ENCODE peak calls at places on chromosome 10, in eight cellular contexts. One of them, this sample, is unnamed.

GRCh38 chr10:70193391-70193844 is 23.1 kb upstream of the SAR1A start:
- DNase-seq in HCT116: no peak
- DNase-seq in endodermal cell: no peak
- DNase-seq in NT2/D1: no peak
- DNase-seq in IMR-90: no peak
- DNase-seq in CD8-positive, alpha-beta memory T cell: no peak
- DNase-seq in tibial artery: no peak
- DNase-seq in HAP-1: no peak
- DNase-seq in this sample: peak; percentile 42

GRCh38 chr10:101110856-101111523 is 20.1 kb upstream of the TLX1 start:
- DNase-seq in HCT116: no peak
- DNase-seq in endodermal cell: peak; percentile 65
- DNase-seq in NT2/D1: no peak
- DNase-seq in IMR-90: no peak
- DNase-seq in CD8-positive, alpha-beta memory T cell: no peak
- DNase-seq in tibial artery: no peak
- DNase-seq in HAP-1: no peak
- DNase-seq in this sample: no peak

GRCh38 chr10:66627156-66627555 is 298.7 kb upstream of the LRRTM3 start:
- DNase-seq in HCT116: peak; percentile 66
- DNase-seq in endodermal cell: peak; percentile 68
- DNase-seq in NT2/D1: peak; percentile 35
- DNase-seq in IMR-90: no peak
- DNase-seq in CD8-positive, alpha-beta memory T cell: no peak
- DNase-seq in tibial artery: no peak
- DNase-seq in HAP-1: peak; percentile 61
- DNase-seq in this sample: no peak

GRCh38 chr10:22544325-22545068 is 169.9 kb downstream of the PIP4K2A start:
- DNase-seq in HCT116: no peak
- DNase-seq in endodermal cell: no peak
- DNase-seq in NT2/D1: no peak
- DNase-seq in IMR-90: no peak
- DNase-seq in CD8-positive, alpha-beta memory T cell: no peak
- DNase-seq in tibial artery: no peak
- DNase-seq in HAP-1: no peak
- DNase-seq in this sample: no peak

GRCh38 chr10:96153065-96153464 is 23.0 kb downstream of the ZNF518A start:
- DNase-seq in HCT116: no peak
- DNase-seq in endodermal cell: no peak
- DNase-seq in NT2/D1: no peak
- DNase-seq in IMR-90: peak; percentile 2
- DNase-seq in CD8-positive, alpha-beta memory T cell: no peak
- DNase-seq in tibial artery: no peak
- DNase-seq in HAP-1: no peak
- DNase-seq in this sample: no peak

GRCh38 chr10:15088428-15089261 is at the start of gene ACBD7:
- DNase-seq in HCT116: peak; percentile 52
- DNase-seq in endodermal cell: peak; percentile 96
- DNase-seq in NT2/D1: peak; percentile 70
- DNase-seq in IMR-90: peak; percentile 61
- DNase-seq in CD8-positive, alpha-beta memory T cell: peak; percentile 82
- DNase-seq in tibial artery: peak; percentile 77
- DNase-seq in HAP-1: peak; percentile 90
- DNase-seq in this sample: peak; percentile 65

GRCh38 chr10:124604214-124605000 is 139.8 kb downstream of the FAM53B start:
- DNase-seq in HCT116: no peak
- DNase-seq in endodermal cell: no peak
- DNase-seq in NT2/D1: no peak
- DNase-seq in IMR-90: no peak
- DNase-seq in CD8-positive, alpha-beta memory T cell: peak; percentile 37
- DNase-seq in tibial artery: no peak
- DNase-seq in HAP-1: no peak
- DNase-seq in this sample: no peak

GRCh38 chr10:50554995-50555568 is 68.7 kb downstream of the SGMS1 start:
- DNase-seq in HCT116: no peak
- DNase-seq in endodermal cell: peak; percentile 74
- DNase-seq in NT2/D1: no peak
- DNase-seq in IMR-90: peak; percentile 67
- DNase-seq in CD8-positive, alpha-beta memory T cell: no peak
- DNase-seq in tibial artery: no peak
- DNase-seq in HAP-1: no peak
- DNase-seq in this sample: peak; percentile 80

GRCh38 chr10:29795856-29796255 is 161.1 kb upstream of the SVIL start:
- DNase-seq in HCT116: no peak
- DNase-seq in endodermal cell: no peak
- DNase-seq in NT2/D1: no peak
- DNase-seq in IMR-90: peak; percentile 34
- DNase-seq in CD8-positive, alpha-beta memory T cell: no peak
- DNase-seq in tibial artery: no peak
- DNase-seq in HAP-1: no peak
- DNase-seq in this sample: peak; percentile 70

GRCh38 chr10:3452234-3452633 is 279.7 kb upstream of the PITRM1 start:
- DNase-seq in HCT116: no peak
- DNase-seq in endodermal cell: peak; percentile 56
- DNase-seq in NT2/D1: peak; percentile 36
- DNase-seq in IMR-90: peak; percentile 97
- DNase-seq in CD8-positive, alpha-beta memory T cell: no peak
- DNase-seq in tibial artery: no peak
- DNase-seq in HAP-1: no peak
- DNase-seq in this sample: peak; percentile 94

GRCh38 chr10:45418859-45419672 is 45.0 kb downstream of the ALOX5 start:
- DNase-seq in HCT116: no peak
- DNase-seq in endodermal cell: peak; percentile 90
- DNase-seq in NT2/D1: peak; percentile 51
- DNase-seq in IMR-90: peak; percentile 10
- DNase-seq in CD8-positive, alpha-beta memory T cell: peak; percentile 61
- DNase-seq in tibial artery: peak; percentile 71
- DNase-seq in HAP-1: peak; percentile 24
- DNase-seq in this sample: peak; percentile 13

GRCh38 chr10:29845166-29845565 is 210.4 kb upstream of the SVIL start:
- DNase-seq in HCT116: no peak
- DNase-seq in endodermal cell: no peak
- DNase-seq in NT2/D1: no peak
- DNase-seq in IMR-90: no peak
- DNase-seq in CD8-positive, alpha-beta memory T cell: no peak
- DNase-seq in tibial artery: no peak
- DNase-seq in HAP-1: no peak
- DNase-seq in this sample: no peak

GRCh38 chr10:36578306-36578705 is 547.1 kb upstream of the ANKRD30A start:
- DNase-seq in HCT116: no peak
- DNase-seq in endodermal cell: no peak
- DNase-seq in NT2/D1: no peak
- DNase-seq in IMR-90: peak; percentile 88
- DNase-seq in CD8-positive, alpha-beta memory T cell: no peak
- DNase-seq in tibial artery: no peak
- DNase-seq in HAP-1: no peak
- DNase-seq in this sample: peak; percentile 75

GRCh38 chr10:110733256-110733952 is 89.3 kb downstream of the RBM20 start:
- DNase-seq in HCT116: no peak
- DNase-seq in endodermal cell: peak; percentile 37
- DNase-seq in NT2/D1: no peak
- DNase-seq in IMR-90: no peak
- DNase-seq in CD8-positive, alpha-beta memory T cell: no peak
- DNase-seq in tibial artery: no peak
- DNase-seq in HAP-1: no peak
- DNase-seq in this sample: no peak

GRCh38 chr10:46273506-46274477 is 13.0 kb upstream of the ANTXRL start:
- DNase-seq in HCT116: no peak
- DNase-seq in endodermal cell: peak; percentile 81
- DNase-seq in NT2/D1: no peak
- DNase-seq in IMR-90: no peak
- DNase-seq in CD8-positive, alpha-beta memory T cell: peak; percentile 43
- DNase-seq in tibial artery: peak; percentile 12
- DNase-seq in HAP-1: no peak
- DNase-seq in this sample: no peak

GRCh38 chr10:131110241-131110783 is 201.2 kb downstream of the TCERG1L start:
- DNase-seq in HCT116: no peak
- DNase-seq in endodermal cell: no peak
- DNase-seq in NT2/D1: no peak
- DNase-seq in IMR-90: no peak
- DNase-seq in CD8-positive, alpha-beta memory T cell: no peak
- DNase-seq in tibial artery: no peak
- DNase-seq in HAP-1: no peak
- DNase-seq in this sample: no peak

GRCh38 chr10:105950410-105950809 is 1214.1 kb downstream of the SORCS1 start:
- DNase-seq in HCT116: no peak
- DNase-seq in endodermal cell: peak; percentile 75
- DNase-seq in NT2/D1: peak; percentile 28
- DNase-seq in IMR-90: peak; percentile 34
- DNase-seq in CD8-positive, alpha-beta memory T cell: no peak
- DNase-seq in tibial artery: no peak
- DNase-seq in HAP-1: peak; percentile 37
- DNase-seq in this sample: peak; percentile 53

GRCh38 chr10:71804067-71804466 is 30.7 kb upstream of the VSIR start:
- DNase-seq in HCT116: no peak
- DNase-seq in endodermal cell: no peak
- DNase-seq in NT2/D1: no peak
- DNase-seq in IMR-90: no peak
- DNase-seq in CD8-positive, alpha-beta memory T cell: peak; percentile 7
- DNase-seq in tibial artery: no peak
- DNase-seq in HAP-1: no peak
- DNase-seq in this sample: no peak

GRCh38 chr10:78579995-78580394 is 488.8 kb upstream of the ZMIZ1 start:
- DNase-seq in HCT116: no peak
- DNase-seq in endodermal cell: no peak
- DNase-seq in NT2/D1: no peak
- DNase-seq in IMR-90: no peak
- DNase-seq in CD8-positive, alpha-beta memory T cell: no peak
- DNase-seq in tibial artery: no peak
- DNase-seq in HAP-1: peak; percentile 12
- DNase-seq in this sample: no peak

GRCh38 chr10:71232089-71232998 is 20.0 kb downstream of the UNC5B start:
- DNase-seq in HCT116: no peak
- DNase-seq in endodermal cell: no peak
- DNase-seq in NT2/D1: no peak
- DNase-seq in IMR-90: no peak
- DNase-seq in CD8-positive, alpha-beta memory T cell: no peak
- DNase-seq in tibial artery: peak; percentile 76
- DNase-seq in HAP-1: no peak
- DNase-seq in this sample: peak; percentile 67

GRCh38 chr10:61904711-61905445 is 3.4 kb downstream of the ARID5B start:
- DNase-seq in HCT116: no peak
- DNase-seq in endodermal cell: peak; percentile 57
- DNase-seq in NT2/D1: no peak
- DNase-seq in IMR-90: peak; percentile 80
- DNase-seq in CD8-positive, alpha-beta memory T cell: peak; percentile 52
- DNase-seq in tibial artery: no peak
- DNase-seq in HAP-1: peak; percentile 43
- DNase-seq in this sample: peak; percentile 67
- H3K4me3 ChIP-seq in HCT116: peak overlapping the region; percentile 64
- H3K4me3 ChIP-seq in endodermal cell: no peak overlapping the region
- H3K4me3 ChIP-seq in NT2/D1: no peak overlapping the region
- H3K4me3 ChIP-seq in IMR-90: peak overlapping the region; percentile 60
- H3K4me3 ChIP-seq in CD8-positive, alpha-beta memory T cell: peak overlapping the region; percentile 98
- H3K4me3 ChIP-seq in tibial artery: peak overlapping the region; percentile 70
- H3K4me3 ChIP-seq in HAP-1: peak overlapping the region; percentile 53
- H3K4me3 ChIP-seq in this sample: peak overlapping the region; percentile 83

GRCh38 chr10:56359837-56360236 is 1.2 kb downstream of the ZWINT start:
- DNase-seq in HCT116: no peak
- DNase-seq in endodermal cell: no peak
- DNase-seq in NT2/D1: no peak
- DNase-seq in IMR-90: no peak
- DNase-seq in CD8-positive, alpha-beta memory T cell: no peak
- DNase-seq in tibial artery: no peak
- DNase-seq in HAP-1: no peak
- DNase-seq in this sample: no peak
- H3K4me3 ChIP-seq in HCT116: peak overlapping the region; percentile 67
- H3K4me3 ChIP-seq in endodermal cell: peak overlapping the region; percentile 92
- H3K4me3 ChIP-seq in NT2/D1: peak overlapping the region; percentile 98
- H3K4me3 ChIP-seq in IMR-90: no peak overlapping the region
- H3K4me3 ChIP-seq in CD8-positive, alpha-beta memory T cell: no peak overlapping the region
- H3K4me3 ChIP-seq in tibial artery: no peak overlapping the region
- H3K4me3 ChIP-seq in HAP-1: peak overlapping the region; percentile 71
- H3K4me3 ChIP-seq in this sample: no peak overlapping the region

DNA sequence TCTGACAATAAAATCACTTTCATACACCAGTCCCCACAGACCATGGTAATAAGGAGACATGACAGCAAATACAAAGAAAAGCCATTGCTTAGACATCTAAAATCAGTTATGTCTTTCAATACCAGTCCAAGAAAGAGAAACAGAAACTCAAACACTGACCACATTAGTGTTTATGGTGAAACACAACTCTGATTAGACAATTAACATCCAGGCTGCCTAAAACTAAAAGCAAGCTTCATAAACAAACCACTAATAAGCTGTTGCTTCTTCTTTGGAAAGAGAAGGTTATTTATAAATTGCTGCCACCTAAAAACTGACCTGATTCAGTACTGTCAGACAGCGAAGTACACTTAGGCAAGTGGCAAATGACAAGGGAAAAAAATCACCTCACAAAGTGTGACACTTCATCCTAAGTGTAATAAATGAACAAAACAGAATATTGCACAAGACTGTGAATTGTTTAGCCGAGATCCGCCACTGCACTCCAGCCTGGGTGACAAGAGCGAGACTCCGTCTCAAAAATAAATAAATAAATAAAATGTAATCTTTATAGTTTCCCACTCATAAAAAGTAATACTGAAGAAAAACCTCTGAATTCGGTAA is 277.4 kb downstream of the PARD3 start:
- DNase-seq in HCT116: no peak
- DNase-seq in endodermal cell: no peak
- DNase-seq in NT2/D1: no peak
- DNase-seq in IMR-90: no peak
- DNase-seq in CD8-positive, alpha-beta memory T cell: no peak
- DNase-seq in tibial artery: no peak
- DNase-seq in HAP-1: no peak
- DNase-seq in this sample: no peak
- H3K4me3 ChIP-seq in HCT116: no peak overlapping the region
- H3K4me3 ChIP-seq in endodermal cell: peak overlapping the region; percentile 63
- H3K4me3 ChIP-seq in NT2/D1: no peak overlapping the region
- H3K4me3 ChIP-seq in IMR-90: no peak overlapping the region
- H3K4me3 ChIP-seq in CD8-positive, alpha-beta memory T cell: no peak overlapping the region
- H3K4me3 ChIP-seq in tibial artery: no peak overlapping the region
- H3K4me3 ChIP-seq in HAP-1: no peak overlapping the region
- H3K4me3 ChIP-seq in this sample: peak overlapping the region; percentile 30

DNA sequence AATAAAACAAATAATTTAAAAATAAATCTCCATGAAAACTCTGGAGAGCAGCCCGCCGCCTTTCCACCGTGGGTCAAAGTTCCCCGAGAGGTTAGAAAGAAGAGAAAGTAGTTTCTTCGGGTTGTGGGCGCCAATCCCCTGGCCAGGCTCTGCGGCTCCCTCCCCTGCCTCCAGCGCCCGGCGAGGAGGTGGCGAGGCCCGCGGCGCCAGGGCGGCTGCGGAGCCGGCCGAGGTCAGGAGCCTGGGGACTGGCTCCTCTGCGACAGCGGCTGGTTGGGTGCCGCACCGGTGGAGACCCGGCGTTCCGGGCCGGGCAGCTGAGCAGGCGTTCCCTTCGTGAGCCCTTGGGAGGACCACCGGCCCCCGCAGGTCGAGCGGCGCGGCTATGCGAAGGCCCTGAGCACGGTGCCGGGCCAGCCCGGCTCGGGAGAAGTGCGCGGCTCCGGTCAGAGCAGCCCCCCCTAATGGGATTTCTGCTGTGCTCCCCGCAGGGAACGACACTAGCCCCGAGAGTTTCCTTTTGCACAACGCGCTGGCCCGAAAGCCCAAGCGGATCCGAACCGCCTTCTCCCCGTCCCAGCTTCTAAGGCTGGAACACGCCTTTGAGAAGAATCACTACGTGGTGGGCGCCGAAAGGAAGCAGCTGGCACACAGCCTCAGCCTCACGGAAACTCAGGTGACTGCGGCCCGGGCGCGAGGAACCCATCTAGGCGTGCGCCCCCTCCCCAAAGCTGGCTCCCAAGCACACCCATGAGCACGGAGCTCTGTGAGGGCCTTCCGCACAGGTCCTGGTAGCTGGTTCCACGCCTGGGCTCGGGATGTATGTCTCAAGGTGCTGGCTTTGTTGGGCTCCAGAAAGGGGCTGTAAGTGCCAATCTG is 2.8 kb downstream of the EMX2 start:
- DNase-seq in HCT116: no peak
- DNase-seq in endodermal cell: peak; percentile 82
- DNase-seq in NT2/D1: no peak
- DNase-seq in IMR-90: no peak
- DNase-seq in CD8-positive, alpha-beta memory T cell: no peak
- DNase-seq in tibial artery: no peak
- DNase-seq in HAP-1: no peak
- DNase-seq in this sample: no peak
- H3K4me3 ChIP-seq in HCT116: no peak overlapping the region
- H3K4me3 ChIP-seq in endodermal cell: no peak overlapping the region
- H3K4me3 ChIP-seq in NT2/D1: peak overlapping the region; percentile 35
- H3K4me3 ChIP-seq in IMR-90: no peak overlapping the region
- H3K4me3 ChIP-seq in CD8-positive, alpha-beta memory T cell: no peak overlapping the region
- H3K4me3 ChIP-seq in tibial artery: peak overlapping the region; percentile 69
- H3K4me3 ChIP-seq in HAP-1: no peak overlapping the region
- H3K4me3 ChIP-seq in this sample: peak overlapping the region; percentile 96